ENCODE peak calls at places on chromosome 17, in four cellular contexts. P, K, G and Q are unnamed samples.

GRCh38 chr17:73189417-73190099 is 3.3 kb upstream of the COG1 start:
- DNase-seq in P (peak; percentile 61), K (no peak), G (no peak), Q (no peak)

GRCh38 chr17:74520790-74521480 is 10.3 kb downstream of the CD300LB start:
- DNase-seq in P (peak; percentile 95), K (no peak), G (no peak), Q (no peak)

GRCh38 chr17:78263063-78263735 is 31.8 kb downstream of the TMEM235 start:
- DNase-seq in P (no peak), K (no peak), G (peak; percentile 57), Q (no peak)

GRCh38 chr17:71023631-71024030 is 854.3 kb downstream of the KCNJ2 start:
- DNase-seq in P (no peak), K (no peak), G (no peak), Q (no peak)

GRCh38 chr17:41634639-41635038 is 10.3 kb upstream of the KRT17 start:
- DNase-seq in P (no peak), K (no peak), G (no peak), Q (no peak)

GRCh38 chr17:71110326-71110725 is 941.0 kb downstream of the KCNJ2 start:
- DNase-seq in P (no peak), K (no peak), G (no peak), Q (no peak)

GRCh38 chr17:60391419-60392041 is 403 bp downstream of the USP32 start:
- DNase-seq in P (no peak), K (no peak), G (no peak), Q (peak; percentile 90)

GRCh38 chr17:6843241-6843890 is 11.8 kb upstream of the TEKT1 start:
- DNase-seq in P (peak; percentile 63), K (no peak), G (no peak), Q (no peak)

GRCh38 chr17:27616414-27616813 is 14.6 kb upstream of the LGALS9 start:
- DNase-seq in P (peak; percentile 40), K (no peak), G (no peak), Q (no peak)

GRCh38 chr17:45221081-45221996 is at the start of gene FMNL1:
- DNase-seq in P (peak; percentile 87), K (peak; percentile 53), G (peak; percentile 76), Q (no peak)

GRCh38 chr17:83077411-83077810 is 2.0 kb upstream of the METRNL start:
- DNase-seq in P (no peak), K (no peak), G (no peak), Q (no peak)

GRCh38 chr17:56038136-56038535 is 115.1 kb upstream of the ANKFN1 start:
- DNase-seq in P (no peak), K (no peak), G (no peak), Q (no peak)

GRCh38 chr17:57210224-57210553 is 46.1 kb upstream of the MSI2 start:
- DNase-seq in P (no peak), K (no peak), G (no peak), Q (no peak)

GRCh38 chr17:12990041-12990808 is 27.6 kb downstream of the ELAC2 start:
- DNase-seq in P (peak; percentile 31), K (no peak), G (peak; percentile 79), Q (no peak)

GRCh38 chr17:73972901-73973300 is 230.6 kb upstream of the RPL38 start:
- DNase-seq in P (no peak), K (no peak), G (no peak), Q (no peak)

GRCh38 chr17:35577826-35578194 is 561 bp downstream of the PEX12 start:
- DNase-seq in P (peak; percentile 18), K (no peak), G (no peak), Q (no peak)

GRCh38 chr17:17119533-17119932 is 77.3 kb downstream of the MPRIP start:
- DNase-seq in P (peak; percentile 71), K (no peak), G (no peak), Q (no peak)

GRCh38 chr17:50630524-50631194 is 4.0 kb upstream of the ABCC3 start:
- DNase-seq in P (no peak), K (no peak), G (no peak), Q (no peak)

GRCh38 chr17:31787857-31788570 is 71.0 kb downstream of the COPRS start:
- DNase-seq in P (no peak), K (peak; percentile 14), G (no peak), Q (peak; percentile 60)

GRCh38 chr17:8488931-8489330 is 53.2 kb downstream of the NDEL1 start:
- DNase-seq in P (peak; percentile 15), K (peak; percentile 72), G (peak; percentile 48), Q (no peak)

GRCh38 chr17:64741924-64742670 is 80.0 kb upstream of the SMURF2 start:
- DNase-seq in P (no peak), K (peak; percentile 70), G (peak; percentile 66), Q (peak; percentile 92)

GRCh38 chr17:1182831-1183578 is 3.2 kb upstream of the ABR start:
- DNase-seq in P (no peak), K (no peak), G (no peak), Q (no peak)

GRCh38 chr17:58316260-58316960 is 12.2 kb downstream of the TSPOAP1 start:
- DNase-seq in P (no peak), K (no peak), G (no peak), Q (peak; percentile 34)

GRCh38 chr17:66541461-66542182 is 239.2 kb downstream of the PRKCA start:
- DNase-seq in P (peak; percentile 69), K (no peak), G (no peak), Q (no peak)

GRCh38 chr17:15354256-15354655 is 12.9 kb upstream of the TEKT3 start:
- DNase-seq in P (no peak), K (no peak), G (no peak), Q (no peak)

GRCh38 chr17:44867841-44868240 is 20.2 kb downstream of the HIGD1B start:
- DNase-seq in P (no peak), K (no peak), G (no peak), Q (no peak)

GRCh38 chr17:63927464-63928171 is 4.5 kb downstream of the CD79B start:
- DNase-seq in P (no peak), K (no peak), G (no peak), Q (no peak)

GRCh38 chr17:1754430-1755112 is 7.3 kb upstream of the SERPINF1 start:
- DNase-seq in P (no peak), K (no peak), G (no peak), Q (no peak)

GRCh38 chr17:38322156-38322779 is 21.5 kb downstream of the GPR179 start:
- DNase-seq in P (peak; percentile 71), K (peak; percentile 64), G (peak; percentile 54), Q (no peak)

GRCh38 chr17:39671651-39672521 is 3.6 kb downstream of the PNMT start:
- DNase-seq in P (peak; percentile 67), K (no peak), G (peak; percentile 69), Q (no peak)

GRCh38 chr17:9594065-9594464 is 17.6 kb downstream of the CFAP52 start:
- DNase-seq in P (no peak), K (no peak), G (no peak), Q (no peak)

DNA sequence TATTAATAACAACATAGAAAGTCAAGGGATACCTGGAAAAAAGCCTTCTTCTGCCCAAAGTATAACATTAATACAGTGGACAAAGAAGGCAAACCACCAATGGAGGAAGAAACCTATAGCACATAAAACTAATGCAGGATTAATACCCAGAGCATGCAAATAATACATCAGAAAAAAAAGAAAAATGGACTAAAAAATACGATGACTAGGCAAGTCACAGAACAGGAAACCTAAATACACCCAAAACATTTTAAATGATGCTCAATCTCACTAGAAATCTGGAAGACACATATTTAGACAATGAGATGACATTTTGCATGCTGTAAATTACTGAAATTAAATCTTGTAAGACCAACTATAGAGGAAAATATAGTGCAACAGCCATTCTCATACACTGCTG is 55.9 kb downstream of the MED13 start:
- DNase-seq in P (no peak), K (no peak), G (no peak), Q (no peak)
- H3K4me3 ChIP-seq in P (no peak overlapping the region), K (no peak overlapping the region), G (no peak overlapping the region), Q (no peak overlapping the region)

DNA sequence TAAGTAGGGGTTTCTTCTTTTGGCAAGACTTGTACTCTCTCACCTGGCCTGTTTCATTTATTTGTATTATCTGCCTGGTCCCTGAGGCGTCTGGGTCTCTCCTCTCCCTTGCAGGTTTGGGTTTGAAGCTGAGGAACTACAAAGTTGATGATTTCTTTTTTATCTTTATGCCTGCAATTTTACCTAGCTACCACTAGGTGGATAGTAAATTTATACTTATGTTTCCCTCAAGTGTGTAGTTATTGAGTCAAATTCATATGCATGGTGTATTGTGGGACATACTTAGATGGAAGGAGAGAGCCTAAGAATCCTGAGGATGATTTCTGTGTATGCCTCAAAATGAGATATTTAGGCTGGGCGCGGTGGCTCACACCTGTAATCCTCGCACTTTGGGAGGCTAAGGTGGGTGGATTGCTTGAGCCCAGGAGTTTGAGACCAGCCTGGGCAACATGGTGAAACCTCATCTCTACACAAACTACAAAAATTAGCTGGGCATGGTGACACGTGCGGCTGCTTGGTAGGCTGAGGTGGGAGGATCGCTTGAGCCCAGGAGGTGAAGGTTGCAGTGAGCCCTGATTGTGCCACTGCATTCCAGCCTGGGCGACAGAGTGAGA is 13.6 kb downstream of the TMEM98 start:
- DNase-seq in P (no peak), K (no peak), G (no peak), Q (no peak)
- TF ChIP-seq CTCF in P (peak; percentile 23), K (peak; percentile 13), G (peak; percentile 9), Q (no peak)

DNA sequence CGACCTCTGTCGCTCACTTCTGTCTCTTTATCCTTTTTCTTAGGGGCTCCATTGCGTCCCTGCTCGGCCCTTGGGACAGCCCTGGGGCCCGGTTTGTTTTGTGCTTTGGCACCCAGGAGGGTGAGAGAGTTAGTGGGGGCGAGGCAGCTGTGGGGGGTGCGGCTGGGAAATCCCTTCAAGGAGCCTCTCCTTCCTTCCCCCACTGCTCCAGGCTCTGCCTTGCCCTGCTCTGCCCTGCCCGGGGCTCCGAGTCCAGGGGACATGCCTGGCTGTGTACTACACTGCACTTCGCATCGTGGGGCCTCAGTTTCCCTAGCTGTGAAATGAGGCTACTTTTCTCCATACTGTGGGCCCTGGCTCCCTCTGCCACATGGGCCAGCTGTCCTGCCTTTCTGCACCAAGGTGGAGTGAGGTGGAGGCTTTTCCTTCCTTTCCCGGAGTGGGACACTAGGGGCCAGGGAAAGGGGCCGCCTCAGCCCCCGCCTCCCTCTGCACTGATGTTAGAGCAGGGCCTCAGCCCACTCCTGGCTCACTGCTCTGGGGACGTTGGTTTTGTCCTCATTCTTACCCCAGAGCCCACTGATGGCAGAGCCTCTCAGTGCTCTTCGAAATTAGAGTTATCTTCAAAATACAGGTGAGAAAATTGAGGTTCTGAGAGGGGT is 980 bp downstream of the LLGL1 start:
- DNase-seq in P (peak; percentile 36), K (no peak), G (no peak), Q (no peak)
- H3K4me3 ChIP-seq in P (peak overlapping the region; percentile 77), K (peak overlapping the region; percentile 71), G (peak overlapping the region; percentile 77), Q (peak overlapping the region; percentile 74)

GRCh38 chr17:4759776-4760236 is 11.9 kb upstream of the TM4SF5 start:
- DNase-seq in P (no peak), K (no peak), G (no peak), Q (no peak)
- TF ChIP-seq CTCF in P (no peak), K (no peak), G (no peak), Q (no peak)

DNA sequence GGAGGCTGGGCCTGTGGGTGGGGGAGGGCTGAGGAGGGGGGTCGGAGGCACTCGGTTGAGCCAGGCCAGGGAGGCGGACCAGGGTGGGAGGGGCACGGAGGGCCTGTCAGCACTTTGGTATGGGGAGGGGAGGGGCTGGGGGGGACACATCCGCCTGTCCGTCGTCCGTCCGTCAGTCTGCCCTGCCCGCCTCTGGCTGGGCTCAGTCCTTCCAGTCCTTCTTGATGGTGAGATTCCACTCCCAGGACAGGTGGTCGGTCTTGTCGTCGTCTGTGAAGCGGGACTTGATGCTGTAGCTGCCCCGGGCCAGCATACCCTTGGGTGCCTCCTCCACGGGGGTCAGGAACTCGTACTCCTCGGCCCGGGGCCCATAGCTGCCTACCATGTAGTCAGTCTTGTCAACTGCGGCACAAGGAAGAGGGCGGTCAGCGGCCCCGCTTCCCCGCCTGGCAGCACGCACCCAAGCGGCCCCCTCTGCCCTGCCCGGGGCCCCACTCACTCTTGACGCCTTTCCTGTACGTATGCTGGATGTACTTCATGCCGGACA is 2.4 kb downstream of the ARHGDIA start:
- DNase-seq in P (peak; percentile 37), K (peak; percentile 69), G (no peak), Q (no peak)
- H3K4me3 ChIP-seq in P (no peak overlapping the region), K (peak overlapping the region; percentile 74), G (peak overlapping the region; percentile 85), Q (no peak overlapping the region)